ENCODE peak calls at places on chromosomes 11 and 22, in seven cellular contexts. N is mesendoderm, J is adrenal gland, X is thoracic aorta, M is hepatocyte, W is left lung, F is A549. R is an unnamed sample.
A peak's percentile ranks its signal among the peaks of the same experiment; 100 is the strongest.

GRCh38 chr22:44603774-44604173 is 98.2 kb upstream of the PRR5 start:
- DNase-seq in F (no peak), W (no peak), J (no peak), X (no peak), M (no peak), N (no peak), R (no peak)

GRCh38 chr11:69480547-69481392 is 693 bp upstream of the LINC01488 start:
- DNase-seq in M (peak; percentile 57), J (no peak), N (no peak), W (peak; percentile 58), X (no peak), F (peak; percentile 35), R (peak; percentile 72)

GRCh38 chr11:120594746-120595145 is 83.2 kb downstream of the GRIK4 start:
- DNase-seq in J (no peak), F (no peak), W (no peak), X (no peak), M (no peak), N (no peak), R (no peak)

GRCh38 chr11:16133867-16134266 is 222.5 kb downstream of the SOX6 start:
- DNase-seq in X (no peak), N (no peak), F (no peak), M (no peak), W (no peak), J (no peak), R (no peak)

GRCh38 chr11:20795005-20795404 is 125.6 kb downstream of the NELL1 start:
- DNase-seq in J (no peak), F (no peak), X (no peak), W (no peak), M (no peak), N (peak; percentile 7), R (no peak)

GRCh38 chr11:73388241-73389133 is 12.3 kb downstream of the RELT start:
- DNase-seq in F (no peak), J (no peak), X (no peak), N (peak; percentile 46), M (no peak), W (peak; percentile 94), R (no peak)

GRCh38 chr11:75262961-75263852 is 22.6 kb downstream of the TPBGL start:
- DNase-seq in J (no peak), F (no peak), X (no peak), N (no peak), M (no peak), W (no peak), R (no peak)

GRCh38 chr11:63556404-63556803 is 6.8 kb downstream of the PLAAT2 start:
- DNase-seq in X (no peak), J (no peak), N (no peak), F (no peak), W (no peak), M (no peak), R (no peak)

GRCh38 chr11:26048271-26048670 is 283.7 kb upstream of the ANO3 start:
- DNase-seq in W (no peak), X (no peak), J (no peak), M (no peak), F (no peak), N (no peak), R (no peak)

GRCh38 chr22:40634119-40634903 is 2.2 kb downstream of the MRTFA start:
- DNase-seq in N (no peak), X (no peak), J (no peak), W (no peak), M (no peak), F (no peak), R (no peak)

GRCh38 chr11:63641727-63642126 is 27.5 kb upstream of the PLAAT3 start:
- DNase-seq in X (no peak), M (no peak), J (no peak), F (no peak), N (no peak), W (no peak), R (no peak)

GRCh38 chr11:12288212-12288933 is 89.0 kb upstream of the PARVA start:
- DNase-seq in F (peak; percentile 88), W (no peak), J (peak; percentile 79), N (peak; percentile 93), X (peak; percentile 41), M (peak; percentile 91), R (peak; percentile 71)

GRCh38 chr22:43777204-43777671 is 34.9 kb downstream of the EFCAB6 start:
- DNase-seq in M (peak; percentile 10), J (no peak), N (peak; percentile 5), F (no peak), W (no peak), X (no peak), R (no peak)

GRCh38 chr11:24900960-24901549 is 404.2 kb downstream of the LUZP2 start:
- DNase-seq in J (no peak), X (no peak), M (no peak), W (no peak), F (no peak), N (no peak), R (no peak)

GRCh38 chr11:86934933-86935579 is 20.1 kb downstream of the FZD4 start:
- DNase-seq in F (no peak), X (no peak), W (no peak), J (no peak), M (no peak), N (no peak), R (no peak)

GRCh38 chr11:119417726-119418540 is 5.0 kb downstream of the THY1 start:
- DNase-seq in J (no peak), X (peak; percentile 32), N (peak; percentile 49), W (no peak), M (peak; percentile 40), F (no peak), R (no peak)

GRCh38 chr22:46094676-46095075 is 55.6 kb upstream of the PPARA start:
- DNase-seq in M (no peak), X (no peak), J (no peak), F (no peak), N (no peak), W (peak; percentile 55), R (no peak)

GRCh38 chr11:62392944-62393628 is 25.7 kb upstream of the SCGB1A1 start:
- DNase-seq in N (no peak), X (no peak), W (no peak), J (no peak), M (peak; percentile 51), F (peak; percentile 79), R (peak; percentile 34)

GRCh38 chr11:28767574-28767973 is 659.4 kb downstream of the METTL15 start:
- DNase-seq in W (no peak), N (no peak), J (no peak), M (no peak), X (no peak), F (no peak), R (no peak)

GRCh38 chr11:12185914-12186313 is 75.5 kb downstream of the MICAL2 start:
- DNase-seq in W (no peak), J (no peak), M (peak; percentile 51), F (no peak), N (peak; percentile 46), X (no peak), R (no peak)

GRCh38 chr22:22210375-22210774 is 34.2 kb upstream of the VPREB1 start:
- DNase-seq in M (peak; percentile 41), F (no peak), W (no peak), N (no peak), X (no peak), J (no peak), R (no peak)

GRCh38 chr11:100748153-100748552 is 61.1 kb downstream of the ARHGAP42 start:
- DNase-seq in J (no peak), N (peak; percentile 92), M (no peak), X (no peak), W (no peak), F (no peak), R (no peak)
- H3K4me3 ChIP-seq in J (no peak overlapping the region), N (no peak overlapping the region), M (no peak overlapping the region), X (no peak overlapping the region), W (no peak overlapping the region), F (no peak overlapping the region), R (no peak overlapping the region)

GRCh38 chr11:2096001-2096918 is 42.9 kb downstream of the IGF2 start:
- DNase-seq in J (no peak), F (no peak), N (no peak), X (no peak), W (peak; percentile 34), M (no peak), R (no peak)
- H3K4me1 ChIP-seq in J (no peaks in the 10 kb centered on the region), F (no peaks in the 10 kb centered on the region), N (peaks cover 5% of the 10 kb centered on the region), X (peaks cover 20% of the 10 kb centered on the region), W (peaks cover 11% of the 10 kb centered on the region), M (peaks cover 25% of the 10 kb centered on the region), R (no peaks in the 10 kb centered on the region)

GRCh38 chr22:32806296-32806695 is 4.8 kb downstream of the TIMP3 start:
- DNase-seq in F (no peak), W (no peak), M (no peak), J (no peak), N (no peak), X (no peak), R (no peak)

GRCh38 chr22:32804036-32804435 is 2.5 kb downstream of the TIMP3 start:
- DNase-seq in M (no peak), N (no peak), J (no peak), F (no peak), W (no peak), X (no peak), R (no peak)

GRCh38 chr22:32805586-32805881 is 4.0 kb downstream of the TIMP3 start:
- DNase-seq in W (no peak), J (no peak), F (no peak), X (no peak), M (no peak), N (no peak), R (no peak)

GRCh38 chr22:32803020-32803758 is 1.7 kb downstream of the TIMP3 start:
- DNase-seq in J (no peak), N (peak; percentile 65), F (no peak), M (no peak), W (no peak), X (no peak), R (no peak)

GRCh38 chr22:32804823-32805585 is 3.5 kb downstream of the TIMP3 start:
- DNase-seq in F (no peak), M (no peak), J (peak; percentile 49), N (no peak), W (no peak), X (no peak), R (no peak)
- H3K4me3 ChIP-seq in F (no peak overlapping the region), M (no peak overlapping the region), J (no peak overlapping the region), N (no peak overlapping the region), W (no peak overlapping the region), X (peak overlapping the region; percentile 77), R (no peak overlapping the region)

GRCh38 chr22:36155702-36156101 is 4.9 kb downstream of the APOL3 start:
- DNase-seq in N (no peak), J (peak; percentile 62), F (no peak), X (no peak), M (peak; percentile 45), W (no peak), R (peak; percentile 58)
- H3K4me1 ChIP-seq in N (peaks cover 8% of the 10 kb centered on the region), J (peaks cover 42% of the 10 kb centered on the region), F (no peaks in the 10 kb centered on the region), X (peaks cover 72% of the 10 kb centered on the region), M (peaks cover 22% of the 10 kb centered on the region), W (peaks cover 35% of the 10 kb centered on the region), R (peaks cover 18% of the 10 kb centered on the region)

GRCh38 chr22:19448076-19448607 is 631 bp upstream of the C22orf39 start:
- DNase-seq in F (peak; percentile 39), J (peak; percentile 56), N (peak; percentile 82), X (no peak), W (no peak), M (peak; percentile 72), R (peak; percentile 89)
- H3K4me3 ChIP-seq in F (peak overlapping the region; percentile 66), J (peak overlapping the region; percentile 49), N (peak overlapping the region; percentile 50), X (peak overlapping the region; percentile 97), W (peak overlapping the region; percentile 76), M (peak overlapping the region; percentile 54), R (peak overlapping the region; percentile 71)

GRCh38 chr11:57428643-57429042 is 1.7 kb upstream of the SLC43A3 start:
- DNase-seq in J (no peak), X (no peak), W (no peak), M (no peak), F (no peak), N (no peak), R (no peak)
- H3K4me1 ChIP-seq in J (peaks cover 36% of the 10 kb centered on the region), X (peaks cover 46% of the 10 kb centered on the region), W (peaks cover 43% of the 10 kb centered on the region), M (peaks cover 16% of the 10 kb centered on the region), F (peaks cover 36% of the 10 kb centered on the region), N (peaks cover 9% of the 10 kb centered on the region), R (no peaks in the 10 kb centered on the region)

R was measured in small intestine.